ENCODE peak calls at places on chromosome 9, in eight cellular contexts. One of them, this sample, is unnamed.

GRCh38 chr9:131695366-131696162 is 44.3 kb downstream of the RAPGEF1 start:
- DNase-seq in neural progenitor cell: no peak
- DNase-seq in activated CD8-positive, alpha-beta T cell treated with anti-CD3 and anti-CD28 coated beads, Interleukin-2, amount 10 ng/mL, durations not matched to agents 7 days and 5 days: no peak
- DNase-seq in SK-N-SH: no peak
- DNase-seq in activated CD8-positive, alpha-beta memory T cell treated with anti-CD3 and anti-CD28 coated beads for 24 hours: no peak
- DNase-seq in H4: no peak
- DNase-seq in dermis blood vessel endothelial cell: no peak
- DNase-seq in immature natural killer cell: no peak
- DNase-seq in this sample: no peak

GRCh38 chr9:96719538-96720315 is 58.2 kb downstream of the ZNF510 start:
- DNase-seq in neural progenitor cell: no peak
- DNase-seq in activated CD8-positive, alpha-beta T cell treated with anti-CD3 and anti-CD28 coated beads, Interleukin-2, amount 10 ng/mL, durations not matched to agents 7 days and 5 days: no peak
- DNase-seq in SK-N-SH: peak
- DNase-seq in activated CD8-positive, alpha-beta memory T cell treated with anti-CD3 and anti-CD28 coated beads for 24 hours: peak
- DNase-seq in H4: no peak
- DNase-seq in dermis blood vessel endothelial cell: peak
- DNase-seq in immature natural killer cell: no peak
- DNase-seq in this sample: no peak

GRCh38 chr9:80867731-80868130 is 821.6 kb downstream of the TLE1 start:
- DNase-seq in neural progenitor cell: no peak
- DNase-seq in activated CD8-positive, alpha-beta T cell treated with anti-CD3 and anti-CD28 coated beads, Interleukin-2, amount 10 ng/mL, durations not matched to agents 7 days and 5 days: no peak
- DNase-seq in SK-N-SH: no peak
- DNase-seq in activated CD8-positive, alpha-beta memory T cell treated with anti-CD3 and anti-CD28 coated beads for 24 hours: no peak
- DNase-seq in H4: no peak
- DNase-seq in dermis blood vessel endothelial cell: no peak
- DNase-seq in immature natural killer cell: no peak
- DNase-seq in this sample: no peak

GRCh38 chr9:129272348-129273025 is 94.4 kb upstream of the IER5L start:
- DNase-seq in neural progenitor cell: no peak
- DNase-seq in activated CD8-positive, alpha-beta T cell treated with anti-CD3 and anti-CD28 coated beads, Interleukin-2, amount 10 ng/mL, durations not matched to agents 7 days and 5 days: no peak
- DNase-seq in SK-N-SH: peak
- DNase-seq in activated CD8-positive, alpha-beta memory T cell treated with anti-CD3 and anti-CD28 coated beads for 24 hours: no peak
- DNase-seq in H4: no peak
- DNase-seq in dermis blood vessel endothelial cell: no peak
- DNase-seq in immature natural killer cell: no peak
- DNase-seq in this sample: no peak

GRCh38 chr9:136289651-136290507 is 14.0 kb downstream of the CCDC187 start:
- DNase-seq in neural progenitor cell: no peak
- DNase-seq in activated CD8-positive, alpha-beta T cell treated with anti-CD3 and anti-CD28 coated beads, Interleukin-2, amount 10 ng/mL, durations not matched to agents 7 days and 5 days: no peak
- DNase-seq in SK-N-SH: no peak
- DNase-seq in activated CD8-positive, alpha-beta memory T cell treated with anti-CD3 and anti-CD28 coated beads for 24 hours: no peak
- DNase-seq in H4: no peak
- DNase-seq in dermis blood vessel endothelial cell: no peak
- DNase-seq in immature natural killer cell: no peak
- DNase-seq in this sample: no peak

GRCh38 chr9:37939575-37940095 is 35.7 kb upstream of the SLC25A51 start:
- DNase-seq in neural progenitor cell: no peak
- DNase-seq in activated CD8-positive, alpha-beta T cell treated with anti-CD3 and anti-CD28 coated beads, Interleukin-2, amount 10 ng/mL, durations not matched to agents 7 days and 5 days: no peak
- DNase-seq in SK-N-SH: no peak
- DNase-seq in activated CD8-positive, alpha-beta memory T cell treated with anti-CD3 and anti-CD28 coated beads for 24 hours: no peak
- DNase-seq in H4: no peak
- DNase-seq in dermis blood vessel endothelial cell: no peak
- DNase-seq in immature natural killer cell: no peak
- DNase-seq in this sample: no peak

GRCh38 chr9:89699646-89700045 is 94.8 kb downstream of the GADD45G start:
- DNase-seq in neural progenitor cell: no peak
- DNase-seq in activated CD8-positive, alpha-beta T cell treated with anti-CD3 and anti-CD28 coated beads, Interleukin-2, amount 10 ng/mL, durations not matched to agents 7 days and 5 days: no peak
- DNase-seq in SK-N-SH: no peak
- DNase-seq in activated CD8-positive, alpha-beta memory T cell treated with anti-CD3 and anti-CD28 coated beads for 24 hours: no peak
- DNase-seq in H4: no peak
- DNase-seq in dermis blood vessel endothelial cell: no peak
- DNase-seq in immature natural killer cell: no peak
- DNase-seq in this sample: no peak

GRCh38 chr9:128882677-128883590 is 1.0 kb downstream of the LRRC8A start:
- DNase-seq in neural progenitor cell: peak
- DNase-seq in activated CD8-positive, alpha-beta T cell treated with anti-CD3 and anti-CD28 coated beads, Interleukin-2, amount 10 ng/mL, durations not matched to agents 7 days and 5 days: peak
- DNase-seq in SK-N-SH: peak
- DNase-seq in activated CD8-positive, alpha-beta memory T cell treated with anti-CD3 and anti-CD28 coated beads for 24 hours: no peak
- DNase-seq in H4: peak
- DNase-seq in dermis blood vessel endothelial cell: peak
- DNase-seq in immature natural killer cell: no peak
- DNase-seq in this sample: peak

GRCh38 chr9:36560813-36561212 is 11.9 kb upstream of the MELK start:
- DNase-seq in neural progenitor cell: no peak
- DNase-seq in activated CD8-positive, alpha-beta T cell treated with anti-CD3 and anti-CD28 coated beads, Interleukin-2, amount 10 ng/mL, durations not matched to agents 7 days and 5 days: no peak
- DNase-seq in SK-N-SH: no peak
- DNase-seq in activated CD8-positive, alpha-beta memory T cell treated with anti-CD3 and anti-CD28 coated beads for 24 hours: no peak
- DNase-seq in H4: no peak
- DNase-seq in dermis blood vessel endothelial cell: no peak
- DNase-seq in immature natural killer cell: no peak
- DNase-seq in this sample: no peak

GRCh38 chr9:6680797-6681146 is 35.2 kb upstream of the GLDC start:
- DNase-seq in neural progenitor cell: peak
- DNase-seq in activated CD8-positive, alpha-beta T cell treated with anti-CD3 and anti-CD28 coated beads, Interleukin-2, amount 10 ng/mL, durations not matched to agents 7 days and 5 days: peak
- DNase-seq in SK-N-SH: peak
- DNase-seq in activated CD8-positive, alpha-beta memory T cell treated with anti-CD3 and anti-CD28 coated beads for 24 hours: no peak
- DNase-seq in H4: no peak
- DNase-seq in dermis blood vessel endothelial cell: peak
- DNase-seq in immature natural killer cell: peak
- DNase-seq in this sample: no peak

GRCh38 chr9:126953089-126953809 is 38.7 kb downstream of the RALGPS1 start:
- DNase-seq in neural progenitor cell: no peak
- DNase-seq in activated CD8-positive, alpha-beta T cell treated with anti-CD3 and anti-CD28 coated beads, Interleukin-2, amount 10 ng/mL, durations not matched to agents 7 days and 5 days: no peak
- DNase-seq in SK-N-SH: no peak
- DNase-seq in activated CD8-positive, alpha-beta memory T cell treated with anti-CD3 and anti-CD28 coated beads for 24 hours: no peak
- DNase-seq in H4: no peak
- DNase-seq in dermis blood vessel endothelial cell: no peak
- DNase-seq in immature natural killer cell: no peak
- DNase-seq in this sample: no peak

GRCh38 chr9:135490166-135490870 is 10.2 kb upstream of the MRPS2 start:
- DNase-seq in neural progenitor cell: no peak
- DNase-seq in activated CD8-positive, alpha-beta T cell treated with anti-CD3 and anti-CD28 coated beads, Interleukin-2, amount 10 ng/mL, durations not matched to agents 7 days and 5 days: no peak
- DNase-seq in SK-N-SH: no peak
- DNase-seq in activated CD8-positive, alpha-beta memory T cell treated with anti-CD3 and anti-CD28 coated beads for 24 hours: no peak
- DNase-seq in H4: no peak
- DNase-seq in dermis blood vessel endothelial cell: no peak
- DNase-seq in immature natural killer cell: no peak
- DNase-seq in this sample: no peak

GRCh38 chr9:114270120-114270975 is 52.5 kb upstream of the ORM1 start:
- DNase-seq in neural progenitor cell: no peak
- DNase-seq in activated CD8-positive, alpha-beta T cell treated with anti-CD3 and anti-CD28 coated beads, Interleukin-2, amount 10 ng/mL, durations not matched to agents 7 days and 5 days: no peak
- DNase-seq in SK-N-SH: no peak
- DNase-seq in activated CD8-positive, alpha-beta memory T cell treated with anti-CD3 and anti-CD28 coated beads for 24 hours: no peak
- DNase-seq in H4: no peak
- DNase-seq in dermis blood vessel endothelial cell: no peak
- DNase-seq in immature natural killer cell: no peak
- DNase-seq in this sample: no peak

GRCh38 chr9:97557606-97558095 is 56.2 kb downstream of the TMOD1 start:
- DNase-seq in neural progenitor cell: no peak
- DNase-seq in activated CD8-positive, alpha-beta T cell treated with anti-CD3 and anti-CD28 coated beads, Interleukin-2, amount 10 ng/mL, durations not matched to agents 7 days and 5 days: no peak
- DNase-seq in SK-N-SH: peak
- DNase-seq in activated CD8-positive, alpha-beta memory T cell treated with anti-CD3 and anti-CD28 coated beads for 24 hours: no peak
- DNase-seq in H4: no peak
- DNase-seq in dermis blood vessel endothelial cell: peak
- DNase-seq in immature natural killer cell: no peak
- DNase-seq in this sample: no peak

GRCh38 chr9:89461302-89461701 is 36.6 kb downstream of the SEMA4D start:
- DNase-seq in neural progenitor cell: no peak
- DNase-seq in activated CD8-positive, alpha-beta T cell treated with anti-CD3 and anti-CD28 coated beads, Interleukin-2, amount 10 ng/mL, durations not matched to agents 7 days and 5 days: no peak
- DNase-seq in SK-N-SH: no peak
- DNase-seq in activated CD8-positive, alpha-beta memory T cell treated with anti-CD3 and anti-CD28 coated beads for 24 hours: no peak
- DNase-seq in H4: peak
- DNase-seq in dermis blood vessel endothelial cell: peak
- DNase-seq in immature natural killer cell: no peak
- DNase-seq in this sample: no peak

GRCh38 chr9:93900971-93901861 is 53.9 kb downstream of the BARX1 start:
- DNase-seq in neural progenitor cell: no peak
- DNase-seq in activated CD8-positive, alpha-beta T cell treated with anti-CD3 and anti-CD28 coated beads, Interleukin-2, amount 10 ng/mL, durations not matched to agents 7 days and 5 days: no peak
- DNase-seq in SK-N-SH: no peak
- DNase-seq in activated CD8-positive, alpha-beta memory T cell treated with anti-CD3 and anti-CD28 coated beads for 24 hours: peak
- DNase-seq in H4: no peak
- DNase-seq in dermis blood vessel endothelial cell: no peak
- DNase-seq in immature natural killer cell: no peak
- DNase-seq in this sample: no peak

GRCh38 chr9:7180247-7180646 is 422.5 kb downstream of the KDM4C start:
- DNase-seq in neural progenitor cell: peak
- DNase-seq in activated CD8-positive, alpha-beta T cell treated with anti-CD3 and anti-CD28 coated beads, Interleukin-2, amount 10 ng/mL, durations not matched to agents 7 days and 5 days: no peak
- DNase-seq in SK-N-SH: no peak
- DNase-seq in activated CD8-positive, alpha-beta memory T cell treated with anti-CD3 and anti-CD28 coated beads for 24 hours: no peak
- DNase-seq in H4: no peak
- DNase-seq in dermis blood vessel endothelial cell: no peak
- DNase-seq in immature natural killer cell: no peak
- DNase-seq in this sample: no peak

GRCh38 chr9:19640023-19640422 is 148.8 kb downstream of the SLC24A2 start:
- DNase-seq in neural progenitor cell: no peak
- DNase-seq in activated CD8-positive, alpha-beta T cell treated with anti-CD3 and anti-CD28 coated beads, Interleukin-2, amount 10 ng/mL, durations not matched to agents 7 days and 5 days: no peak
- DNase-seq in SK-N-SH: no peak
- DNase-seq in activated CD8-positive, alpha-beta memory T cell treated with anti-CD3 and anti-CD28 coated beads for 24 hours: no peak
- DNase-seq in H4: no peak
- DNase-seq in dermis blood vessel endothelial cell: no peak
- DNase-seq in immature natural killer cell: no peak
- DNase-seq in this sample: no peak

GRCh38 chr9:33082538-33083326 is 6.3 kb upstream of the SMU1 start:
- DNase-seq in neural progenitor cell: no peak
- DNase-seq in activated CD8-positive, alpha-beta T cell treated with anti-CD3 and anti-CD28 coated beads, Interleukin-2, amount 10 ng/mL, durations not matched to agents 7 days and 5 days: no peak
- DNase-seq in SK-N-SH: no peak
- DNase-seq in activated CD8-positive, alpha-beta memory T cell treated with anti-CD3 and anti-CD28 coated beads for 24 hours: no peak
- DNase-seq in H4: no peak
- DNase-seq in dermis blood vessel endothelial cell: peak
- DNase-seq in immature natural killer cell: no peak
- DNase-seq in this sample: no peak

GRCh38 chr9:84123648-84124406 is 143.2 kb downstream of the RMI1 start:
- DNase-seq in neural progenitor cell: no peak
- DNase-seq in activated CD8-positive, alpha-beta T cell treated with anti-CD3 and anti-CD28 coated beads, Interleukin-2, amount 10 ng/mL, durations not matched to agents 7 days and 5 days: no peak
- DNase-seq in SK-N-SH: no peak
- DNase-seq in activated CD8-positive, alpha-beta memory T cell treated with anti-CD3 and anti-CD28 coated beads for 24 hours: no peak
- DNase-seq in H4: no peak
- DNase-seq in dermis blood vessel endothelial cell: no peak
- DNase-seq in immature natural killer cell: no peak
- DNase-seq in this sample: no peak

GRCh38 chr9:136840877-136841645 is 1.2 kb upstream of the AJM1 start:
- DNase-seq in neural progenitor cell: peak
- DNase-seq in activated CD8-positive, alpha-beta T cell treated with anti-CD3 and anti-CD28 coated beads, Interleukin-2, amount 10 ng/mL, durations not matched to agents 7 days and 5 days: no peak
- DNase-seq in SK-N-SH: peak
- DNase-seq in activated CD8-positive, alpha-beta memory T cell treated with anti-CD3 and anti-CD28 coated beads for 24 hours: no peak
- DNase-seq in H4: peak
- DNase-seq in dermis blood vessel endothelial cell: peak
- DNase-seq in immature natural killer cell: no peak
- DNase-seq in this sample: peak

GRCh38 chr9:117343416-117343815 is 71.4 kb downstream of the ASTN2 start:
- DNase-seq in neural progenitor cell: no peak
- DNase-seq in activated CD8-positive, alpha-beta T cell treated with anti-CD3 and anti-CD28 coated beads, Interleukin-2, amount 10 ng/mL, durations not matched to agents 7 days and 5 days: no peak
- DNase-seq in SK-N-SH: no peak
- DNase-seq in activated CD8-positive, alpha-beta memory T cell treated with anti-CD3 and anti-CD28 coated beads for 24 hours: no peak
- DNase-seq in H4: no peak
- DNase-seq in dermis blood vessel endothelial cell: no peak
- DNase-seq in immature natural killer cell: no peak
- DNase-seq in this sample: no peak

GRCh38 chr9:36942891-36943290 is 91.2 kb downstream of the PAX5 start:
- DNase-seq in neural progenitor cell: no peak
- DNase-seq in activated CD8-positive, alpha-beta T cell treated with anti-CD3 and anti-CD28 coated beads, Interleukin-2, amount 10 ng/mL, durations not matched to agents 7 days and 5 days: no peak
- DNase-seq in SK-N-SH: no peak
- DNase-seq in activated CD8-positive, alpha-beta memory T cell treated with anti-CD3 and anti-CD28 coated beads for 24 hours: no peak
- DNase-seq in H4: no peak
- DNase-seq in dermis blood vessel endothelial cell: no peak
- DNase-seq in immature natural killer cell: no peak
- DNase-seq in this sample: no peak

GRCh38 chr9:127131871-127132270 is 9.4 kb upstream of the ANGPTL2 start:
- DNase-seq in neural progenitor cell: no peak
- DNase-seq in activated CD8-positive, alpha-beta T cell treated with anti-CD3 and anti-CD28 coated beads, Interleukin-2, amount 10 ng/mL, durations not matched to agents 7 days and 5 days: no peak
- DNase-seq in SK-N-SH: no peak
- DNase-seq in activated CD8-positive, alpha-beta memory T cell treated with anti-CD3 and anti-CD28 coated beads for 24 hours: no peak
- DNase-seq in H4: peak
- DNase-seq in dermis blood vessel endothelial cell: no peak
- DNase-seq in immature natural killer cell: no peak
- DNase-seq in this sample: no peak

GRCh38 chr9:131728961-131729360 is 10.9 kb downstream of the RAPGEF1 start:
- DNase-seq in neural progenitor cell: no peak
- DNase-seq in activated CD8-positive, alpha-beta T cell treated with anti-CD3 and anti-CD28 coated beads, Interleukin-2, amount 10 ng/mL, durations not matched to agents 7 days and 5 days: peak
- DNase-seq in SK-N-SH: peak
- DNase-seq in activated CD8-positive, alpha-beta memory T cell treated with anti-CD3 and anti-CD28 coated beads for 24 hours: peak
- DNase-seq in H4: no peak
- DNase-seq in dermis blood vessel endothelial cell: no peak
- DNase-seq in immature natural killer cell: no peak
- DNase-seq in this sample: peak

GRCh38 chr9:122134822-122135528 is 24.6 kb downstream of the NDUFA8 start:
- DNase-seq in neural progenitor cell: peak
- DNase-seq in activated CD8-positive, alpha-beta T cell treated with anti-CD3 and anti-CD28 coated beads, Interleukin-2, amount 10 ng/mL, durations not matched to agents 7 days and 5 days: no peak
- DNase-seq in SK-N-SH: no peak
- DNase-seq in activated CD8-positive, alpha-beta memory T cell treated with anti-CD3 and anti-CD28 coated beads for 24 hours: no peak
- DNase-seq in H4: no peak
- DNase-seq in dermis blood vessel endothelial cell: peak
- DNase-seq in immature natural killer cell: no peak
- DNase-seq in this sample: no peak

This sample was measured in DND-41.